ENCODE peak calls at places on chromosomes 11 and 22, in five cellular contexts. D is fibroblast of pulmonary artery, U is body of pancreas, P is mucosa of descending colon, V is adrenal gland. T is an unnamed sample.

GRCh38 chr22:25749420-25750169 is 7.6 kb downstream of the MYO18B start:
- DNase-seq in V (no peak), D (no peak), U (no peak), P (no peak), T (no peak)

GRCh38 chr22:21762712-21763581 is 27.4 kb upstream of the YPEL1 start:
- DNase-seq in P (no peak), U (no peak), V (no peak), D (no peak), T (no peak)

GRCh38 chr11:79119491-79120284 is 321.1 kb downstream of the TENM4 start:
- DNase-seq in P (no peak), U (no peak), D (no peak), V (no peak), T (peak)

GRCh38 chr11:66687831-66688281 is 10.2 kb upstream of the RBM4B start:
- DNase-seq in D (no peak), V (no peak), P (no peak), U (no peak), T (no peak)

GRCh38 chr11:84855846-84856245 is 771.3 kb downstream of the DLG2 start:
- DNase-seq in V (no peak), D (peak), P (no peak), U (no peak), T (peak)

GRCh38 chr11:126598344-126599092 is 243.0 kb downstream of the ST3GAL4 start:
- DNase-seq in U (no peak), V (no peak), P (no peak), D (no peak), T (no peak)

GRCh38 chr11:16632295-16633200 is 105.9 kb upstream of the C11orf58 start:
- DNase-seq in P (peak), U (no peak), V (no peak), D (peak), T (peak)

GRCh38 chr22:45602824-45603301 is 68.8 kb upstream of the ATXN10 start:
- DNase-seq in D (peak), U (no peak), V (no peak), P (no peak), T (peak)

GRCh38 chr11:4991066-4991465 is 3.6 kb upstream of the OR51L1 start:
- DNase-seq in P (no peak), U (no peak), D (peak), V (no peak), T (peak)

GRCh38 chr22:25347752-25348102 is 128.3 kb downstream of the CRYBB2 start:
- DNase-seq in P (no peak), U (no peak), V (no peak), D (peak), T (peak)

DNA sequence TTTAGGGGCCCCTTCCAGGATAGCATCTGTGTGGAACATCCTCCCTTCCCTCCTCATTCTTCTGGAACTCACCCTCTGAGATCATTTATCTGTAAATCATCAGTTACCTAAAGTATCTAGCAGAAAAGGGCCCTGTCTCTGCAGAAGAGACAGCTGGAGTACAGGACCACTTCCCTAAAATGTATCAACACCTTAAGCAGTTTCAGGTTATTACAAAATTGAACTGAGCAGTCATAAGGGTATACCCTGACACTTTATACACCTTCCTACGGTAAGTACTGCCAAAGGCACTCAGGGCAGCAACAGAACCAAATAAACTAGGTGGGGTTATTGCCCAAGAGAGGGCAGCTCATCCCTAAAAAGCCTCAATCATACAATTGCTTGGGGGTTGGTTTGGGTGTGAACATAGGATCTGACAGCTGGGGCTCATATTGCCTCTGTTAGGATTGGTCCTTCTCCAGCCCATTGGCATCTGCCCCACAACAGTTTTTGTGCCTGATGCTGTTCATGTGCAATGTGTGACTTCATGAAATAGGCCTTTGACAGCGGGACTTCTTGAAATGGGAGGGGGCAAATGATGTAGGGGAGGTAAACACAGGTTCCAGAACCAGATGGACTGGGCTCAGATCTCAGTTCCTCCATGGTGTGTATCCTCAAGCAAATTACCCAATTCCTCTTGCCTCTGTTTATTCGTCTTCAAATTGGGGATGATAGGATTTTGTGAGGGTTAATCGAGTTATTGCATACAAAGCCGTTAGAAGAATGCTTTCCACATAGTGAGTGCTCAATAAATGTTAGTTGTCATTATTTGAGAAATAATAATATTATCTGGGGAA is 2.9 kb downstream of the POU2AF3 start:
- DNase-seq in V (no peak), U (no peak), D (no peak), P (no peak), T (no peak)
- H3K4me3 ChIP-seq in V (no peak), U (no peak), D (no peak), P (no peak), T (no peak)

GRCh38 chr11:124623861-124624525 is 1.3 kb downstream of the TBRG1 start:
- DNase-seq in U (no peak), V (no peak), D (no peak), P (no peak), T (peak)
- H3K4me3 ChIP-seq in U (no peak), V (no peak), D (peak), P (no peak), T (peak)

GRCh38 chr11:46279393-46280099 is 2.1 kb downstream of the CREB3L1 start:
- DNase-seq in V (peak), P (peak), U (peak), D (peak), T (peak)
- H3K4me3 ChIP-seq in V (no peak), P (no peak), U (no peak), D (peak), T (peak)

GRCh38 chr11:122109932-122110331 is 6.1 kb downstream of the BLID start:
- DNase-seq in V (no peak), D (no peak), P (no peak), U (no peak), T (no peak)

GRCh38 chr11:122114976-122115375 is 1.0 kb downstream of the BLID start:
- DNase-seq in V (no peak), D (no peak), P (no peak), U (no peak), T (no peak)

GRCh38 chr11:122115520-122116343 is at the start of gene BLID:
- DNase-seq in V (peak), D (peak), U (peak), P (no peak), T (peak)

GRCh38 chr11:122116591-122116990 is 576 bp upstream of the BLID start:
- DNase-seq in V (no peak), U (no peak), D (no peak), P (no peak), T (peak)

GRCh38 chr11:122113836-122114235 is 2.2 kb downstream of the BLID start:
- DNase-seq in P (no peak), D (peak), U (no peak), V (no peak), T (peak)
- H3K4me3 ChIP-seq in P (no peak), D (no peak), U (no peak), V (no peak), T (no peak)

DNA sequence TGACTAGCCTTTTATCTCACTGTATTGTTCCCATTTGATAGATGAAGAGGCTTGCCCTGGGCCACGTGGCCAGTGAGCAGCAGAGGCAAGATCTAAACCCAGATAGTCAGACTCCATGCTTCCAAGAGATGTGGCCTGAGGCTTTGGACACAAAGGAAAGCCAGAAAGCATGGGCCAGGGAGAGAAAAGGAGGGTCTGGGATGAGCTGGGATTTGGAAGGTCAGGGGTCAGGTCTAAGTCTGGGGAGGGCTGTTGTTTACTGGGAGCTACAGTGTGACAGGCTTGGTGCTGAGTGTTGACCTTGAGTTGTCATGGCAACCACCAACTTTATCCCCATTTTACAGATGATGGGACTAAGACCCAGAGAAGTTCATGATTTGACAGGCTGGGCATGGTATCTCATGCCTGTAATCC is 2.1 kb downstream of the SLC35E4 start:
- DNase-seq in D (no peak), V (no peak), U (no peak), P (no peak), T (no peak)
- H3K4me3 ChIP-seq in D (peak), V (no peak), U (no peak), P (no peak), T (peak)

GRCh38 chr22:38456272-38456837 is 1.4 kb upstream of the KCNJ4 start:
- DNase-seq in P (no peak), D (no peak), U (no peak), V (no peak), T (no peak)
- H3K4me3 ChIP-seq in P (no peak), D (no peak), U (no peak), V (no peak), T (no peak)

DNA sequence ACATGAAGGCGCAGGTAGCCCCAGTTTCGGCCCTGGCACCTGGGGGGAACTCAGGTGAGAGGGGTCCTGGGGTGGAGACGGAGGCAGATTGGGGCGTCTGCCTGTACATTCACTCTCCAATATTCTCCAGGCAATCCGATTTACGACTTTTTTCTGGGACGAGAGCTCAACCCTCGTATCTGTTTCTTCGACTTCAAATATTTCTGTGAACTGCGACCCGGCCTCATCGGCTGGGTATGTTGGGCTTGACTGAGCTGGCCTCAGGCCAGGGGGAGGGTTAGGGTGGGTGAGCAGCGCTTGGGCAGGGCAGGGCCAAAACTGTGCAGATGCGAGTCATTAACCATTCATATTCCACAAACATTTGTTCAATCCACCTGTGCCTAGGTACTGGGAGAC is 1.7 kb downstream of the TM7SF2 start:
- DNase-seq in V (peak), P (no peak), D (no peak), U (peak), T (no peak)
- H3K4me3 ChIP-seq in V (no peak), P (no peak), D (peak), U (no peak), T (peak)

DNA sequence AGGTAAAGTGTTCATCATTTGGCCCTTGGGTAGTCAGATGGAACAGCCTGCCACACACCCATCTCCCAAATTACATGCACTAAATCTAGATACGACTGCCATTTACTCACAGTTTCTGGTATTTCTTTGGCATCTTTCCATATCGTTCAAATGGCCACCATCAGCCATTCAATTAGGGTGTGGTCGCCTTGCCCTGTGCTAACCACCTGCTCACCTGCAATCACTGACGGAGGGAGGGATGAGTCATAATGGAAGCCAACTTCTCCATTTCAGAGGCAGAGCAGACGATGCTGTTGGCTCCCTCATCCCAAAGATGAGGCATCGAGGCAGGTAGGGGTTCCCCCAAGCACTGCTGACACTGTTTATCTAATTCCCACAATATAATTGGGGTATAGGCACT is 14.6 kb downstream of the MS4A6A start:
- DNase-seq in V (no peak), U (no peak), P (no peak), D (no peak), T (no peak)
- H3K4me3 ChIP-seq in V (no peak), U (no peak), P (no peak), D (no peak), T (no peak)

DNA sequence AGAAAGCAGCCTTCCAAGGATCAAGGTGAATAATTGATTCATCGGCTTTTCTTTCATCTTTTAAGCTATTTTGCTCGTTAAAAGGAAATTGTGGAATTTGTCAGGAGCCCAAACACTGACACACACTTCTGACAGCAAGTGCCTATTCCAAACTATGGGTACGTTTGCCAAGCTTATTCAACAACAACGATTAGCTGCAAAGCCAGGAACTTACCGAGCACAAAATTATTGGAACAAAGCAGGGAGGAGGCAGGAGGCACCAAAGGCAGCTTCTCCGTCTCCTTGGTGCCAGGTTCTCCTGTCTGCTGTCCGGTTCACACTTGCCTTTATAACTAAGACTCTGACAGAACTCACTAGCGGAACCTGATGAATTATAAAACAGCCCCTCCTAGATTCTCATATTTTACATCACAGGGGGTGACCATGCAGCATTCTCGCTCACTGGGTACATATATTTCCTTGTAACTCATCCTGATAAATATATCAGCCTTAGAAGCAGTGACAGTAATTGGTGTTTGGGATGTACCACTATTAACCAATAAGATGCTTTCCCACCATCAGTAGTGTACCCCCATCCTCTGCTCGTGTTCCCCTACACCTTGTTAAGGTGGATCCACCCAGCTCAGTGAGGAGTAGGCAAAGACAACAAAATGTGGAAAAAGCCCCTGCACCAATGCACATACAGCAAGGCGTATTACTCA is 395.9 kb upstream of the CCDC90B start:
- DNase-seq in U (no peak), D (no peak), P (no peak), V (no peak), T (no peak)
- H3K4me3 ChIP-seq in U (no peak), D (no peak), P (no peak), V (no peak), T (no peak)

GRCh38 chr11:40292636-40293585 is 1166.5 kb downstream of the LRRC4C start:
- DNase-seq in D (peak), U (no peak), V (no peak), P (no peak), T (no peak)
- H3K4me3 ChIP-seq in D (peak), U (no peak), V (peak), P (no peak), T (peak)

T was measured in AG10803.